ENCODE peak calls at places on chromosomes 16 and 17, in ten cellular contexts. C, T, Y, G, K, F, V, W, O and P are unnamed samples.

GRCh38 chr17:29592850-29593545 is at the start of gene ANKRD13B:
- DNase-seq in C (no peak), T (peak), Y (no peak), G (no peak), K (no peak), F (peak), V (peak), W (no peak), O (peak), P (peak)

GRCh38 chr17:63150994-63151464 is 185.0 kb downstream of the TANC2 start:
- DNase-seq in C (peak), T (peak), Y (peak), G (no peak), K (no peak), F (no peak), V (no peak), W (no peak), O (no peak), P (no peak)

GRCh38 chr16:71230122-71230845 is at the start of gene HYDIN:
- DNase-seq in C (peak), T (peak), Y (peak), G (no peak), K (no peak), F (peak), V (peak), W (peak), O (no peak), P (no peak)

GRCh38 chr17:60149691-60150582 is at the start of gene CA4:
- DNase-seq in C (no peak), T (no peak), Y (no peak), G (no peak), K (no peak), F (no peak), V (no peak), W (peak), O (no peak), P (no peak)

GRCh38 chr17:77487677-77488530 is 347.1 kb downstream of the SEC14L1 start:
- DNase-seq in C (no peak), T (no peak), Y (no peak), G (no peak), K (no peak), F (no peak), V (no peak), W (no peak), O (no peak), P (no peak)

GRCh38 chr16:81443688-81444447 is 740 bp upstream of the CMIP start:
- DNase-seq in C (no peak), T (no peak), Y (no peak), G (no peak), K (no peak), F (peak), V (peak), W (no peak), O (no peak), P (no peak)

GRCh38 chr16:4500283-4500682 is 24.1 kb downstream of the HMOX2 start:
- DNase-seq in C (no peak), T (peak), Y (peak), G (no peak), K (no peak), F (no peak), V (no peak), W (peak), O (no peak), P (no peak)

GRCh38 chr17:47376247-47376646 is 52.5 kb downstream of the EFCAB13 start:
- DNase-seq in C (no peak), T (no peak), Y (no peak), G (no peak), K (no peak), F (no peak), V (no peak), W (no peak), O (no peak), P (no peak)

GRCh38 chr17:3748576-3748975 is 24.9 kb downstream of the HASPIN start:
- DNase-seq in C (no peak), T (no peak), Y (no peak), G (no peak), K (no peak), F (no peak), V (no peak), W (no peak), O (no peak), P (no peak)

GRCh38 chr17:19747829-19748806 is at the start of gene ALDH3A1:
- DNase-seq in C (no peak), T (peak), Y (peak), G (no peak), K (no peak), F (no peak), V (peak), W (peak), O (no peak), P (no peak)

GRCh38 chr16:47008174-47008573 is 34.7 kb upstream of the DNAJA2 start:
- DNase-seq in C (no peak), T (peak), Y (no peak), G (no peak), K (no peak), F (no peak), V (no peak), W (no peak), O (no peak), P (no peak)

GRCh38 chr16:26605872-26606271 is 460.9 kb upstream of the C16orf82 start:
- DNase-seq in C (no peak), T (no peak), Y (no peak), G (no peak), K (no peak), F (no peak), V (no peak), W (no peak), O (no peak), P (no peak)

GRCh38 chr17:69608808-69609494 is 194.5 kb downstream of the MAP2K6 start:
- DNase-seq in C (peak), T (peak), Y (peak), G (no peak), K (peak), F (no peak), V (no peak), W (no peak), O (peak), P (no peak)

GRCh38 chr16:592518-593306 is 2.8 kb downstream of the RAB40C start:
- DNase-seq in C (no peak), T (no peak), Y (peak), G (no peak), K (no peak), F (peak), V (peak), W (no peak), O (peak), P (peak)

GRCh38 chr17:33142703-33143299 is 150.3 kb downstream of the ASIC2 start:
- DNase-seq in C (no peak), T (peak), Y (peak), G (peak), K (no peak), F (no peak), V (peak), W (no peak), O (no peak), P (no peak)

GRCh38 chr17:47949197-47949759 is 7.9 kb downstream of the PNPO start:
- DNase-seq in C (peak), T (peak), Y (peak), G (peak), K (no peak), F (peak), V (peak), W (peak), O (peak), P (peak)

GRCh38 chr16:49649013-49649785 is 206.7 kb downstream of the ZNF423 start:
- DNase-seq in C (no peak), T (peak), Y (no peak), G (no peak), K (no peak), F (no peak), V (no peak), W (no peak), O (no peak), P (no peak)

GRCh38 chr16:88804173-88804551 is 573 bp downstream of the CDT1 start:
- DNase-seq in C (no peak), T (no peak), Y (no peak), G (no peak), K (no peak), F (no peak), V (no peak), W (no peak), O (no peak), P (peak)

GRCh38 chr16:88803264-88803987 is at the start of gene CDT1:
- DNase-seq in C (no peak), T (peak), Y (peak), G (peak), K (no peak), F (peak), V (peak), W (peak), O (peak), P (peak)

GRCh38 chr16:88805887-88806393 is 2.4 kb downstream of the CDT1 start:
- DNase-seq in C (no peak), T (no peak), Y (no peak), G (no peak), K (no peak), F (no peak), V (no peak), W (no peak), O (no peak), P (no peak)

GRCh38 chr16:88805340-88805715 is 1.7 kb downstream of the CDT1 start:
- DNase-seq in C (no peak), T (no peak), Y (no peak), G (no peak), K (no peak), F (no peak), V (no peak), W (no peak), O (no peak), P (no peak)

DNA sequence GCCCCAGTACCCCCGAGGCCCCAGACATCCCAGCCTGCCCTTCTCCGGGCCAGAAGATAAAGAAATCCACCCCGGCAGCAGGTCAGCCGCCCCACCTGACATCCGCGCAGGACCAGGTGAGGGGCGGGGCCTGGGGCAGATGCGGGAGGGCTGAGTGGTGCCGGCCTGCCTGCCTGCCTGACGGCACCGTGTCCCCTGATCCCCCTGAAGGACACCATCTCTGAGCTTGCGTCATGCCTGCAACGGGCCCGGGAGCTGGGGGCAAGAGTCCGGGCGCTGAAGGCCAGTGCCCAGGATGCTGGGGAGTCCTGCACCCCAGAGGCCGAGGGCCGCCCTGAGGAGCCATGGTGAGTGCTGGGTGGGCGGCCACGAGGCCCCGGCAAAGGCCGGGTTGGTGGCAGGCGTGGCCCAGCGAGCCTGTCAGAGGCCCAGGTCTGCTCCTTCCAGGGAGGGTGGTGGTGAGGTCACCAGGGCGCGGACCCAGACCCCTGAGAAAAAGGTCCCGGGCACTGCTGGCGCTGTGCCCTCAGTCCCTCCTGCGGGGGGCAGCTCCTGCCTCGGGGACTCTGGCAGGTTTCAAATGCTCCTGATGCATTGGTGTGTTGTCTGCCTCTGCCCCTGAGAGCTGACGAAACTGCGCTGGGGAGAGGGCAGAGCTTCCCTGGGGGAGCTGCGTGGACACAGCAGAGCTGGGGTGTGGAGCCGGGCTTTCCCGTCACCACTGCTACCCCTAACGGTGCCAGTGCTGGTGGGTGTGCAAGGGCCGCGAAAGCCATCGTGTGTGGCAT is 1.2 kb downstream of the CDT1 start:
- DNase-seq in C (no peak), T (no peak), Y (no peak), G (peak), K (no peak), F (no peak), V (peak), W (peak), O (no peak), P (no peak)
- H3K4me3 ChIP-seq in C (peak), T (peak), Y (peak), G (peak), K (peak), F (no peak), V (peak), W (peak), O (no peak), P (peak)

DNA sequence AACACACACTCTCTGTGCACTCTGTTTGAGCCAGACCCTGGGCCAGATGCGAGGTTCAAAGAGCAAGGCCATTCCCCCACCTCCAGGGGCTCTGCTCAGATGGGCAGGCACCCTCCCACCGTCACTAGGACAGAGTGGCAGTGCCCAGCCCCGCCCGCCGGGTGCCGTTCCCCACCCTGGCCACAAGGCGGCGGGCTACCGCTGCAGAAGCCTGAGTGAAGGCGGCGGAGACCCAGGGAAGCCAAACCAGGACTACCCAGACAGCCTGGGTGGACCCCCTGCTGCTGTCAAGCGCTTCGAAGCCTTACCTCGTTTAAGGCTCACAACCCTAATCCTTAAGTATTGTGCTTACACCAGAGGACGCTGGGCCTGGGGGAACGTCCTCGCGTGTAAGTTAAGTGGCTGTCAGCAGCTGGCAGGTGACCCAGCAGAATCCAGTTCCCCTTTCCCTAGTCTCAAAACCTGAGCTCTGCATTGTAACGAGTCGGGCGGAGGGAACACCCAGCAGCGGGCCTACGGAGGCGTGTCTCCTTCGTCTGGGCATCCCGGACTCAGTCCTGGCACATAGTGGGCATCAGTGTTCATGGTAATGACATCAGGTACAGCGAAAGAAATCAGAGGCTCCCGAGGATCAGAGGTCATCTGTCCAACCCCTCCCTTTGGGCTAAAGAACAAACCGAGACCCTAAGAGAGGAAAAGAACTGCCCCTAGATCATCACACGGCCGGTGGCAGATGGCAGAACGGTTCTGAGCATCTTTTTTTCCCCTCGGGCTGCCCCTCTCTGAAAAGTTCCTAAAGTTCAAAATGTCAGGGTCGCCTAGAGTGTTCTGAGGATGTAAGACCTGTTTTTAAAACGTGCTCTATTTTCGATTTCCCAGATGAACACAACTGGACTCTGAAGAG is 4.4 kb downstream of the ARHGAP27 start:
- DNase-seq in C (no peak), T (peak), Y (peak), G (peak), K (no peak), F (peak), V (peak), W (peak), O (peak), P (peak)
- H3K4me3 ChIP-seq in C (no peak), T (no peak), Y (no peak), G (peak), K (no peak), F (no peak), V (peak), W (no peak), O (no peak), P (no peak)

DNA sequence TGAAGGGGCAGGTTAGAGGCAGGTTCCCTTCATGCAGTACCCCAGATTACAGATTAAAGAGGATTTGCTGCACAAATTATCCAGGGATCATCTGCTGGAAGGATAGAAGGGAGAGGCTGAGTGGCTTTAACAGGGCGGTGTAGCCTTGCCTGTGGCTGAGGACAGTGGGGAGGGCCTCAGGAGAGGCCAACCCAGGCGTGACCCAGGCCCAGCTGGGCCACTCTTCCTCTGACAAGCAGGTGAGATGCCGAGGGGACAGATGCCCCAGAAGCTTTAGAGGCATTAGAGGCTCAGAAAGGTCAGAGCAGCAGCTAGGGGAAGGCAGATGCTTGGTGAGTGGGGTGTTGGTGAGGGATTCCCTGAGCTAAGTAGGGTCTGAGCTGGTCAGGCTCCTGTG is 18.1 kb upstream of the MTMR4 start:
- DNase-seq in C (no peak), T (no peak), Y (no peak), G (no peak), K (no peak), F (no peak), V (no peak), W (no peak), O (no peak), P (no peak)
- H3K4me3 ChIP-seq in C (peak), T (no peak), Y (peak), G (no peak), K (no peak), F (peak), V (no peak), W (peak), O (peak), P (peak)

GRCh38 chr16:57999971-58000705 is at the start of gene ZNF319:
- DNase-seq in C (no peak), T (no peak), Y (peak), G (peak), K (no peak), F (no peak), V (no peak), W (no peak), O (no peak), P (no peak)

GRCh38 chr16:57998484-57998883 is 2.0 kb downstream of the ZNF319 start:
- DNase-seq in C (no peak), T (peak), Y (peak), G (no peak), K (no peak), F (no peak), V (peak), W (no peak), O (no peak), P (no peak)

GRCh38 chr16:57999366-57999970 is 1.0 kb downstream of the ZNF319 start:
- DNase-seq in C (no peak), T (peak), Y (peak), G (peak), K (no peak), F (no peak), V (no peak), W (no peak), O (no peak), P (no peak)

GRCh38 chr16:57997528-57998265 is 2.8 kb downstream of the ZNF319 start:
- DNase-seq in C (no peak), T (no peak), Y (no peak), G (no peak), K (no peak), F (no peak), V (no peak), W (no peak), O (no peak), P (no peak)

DNA sequence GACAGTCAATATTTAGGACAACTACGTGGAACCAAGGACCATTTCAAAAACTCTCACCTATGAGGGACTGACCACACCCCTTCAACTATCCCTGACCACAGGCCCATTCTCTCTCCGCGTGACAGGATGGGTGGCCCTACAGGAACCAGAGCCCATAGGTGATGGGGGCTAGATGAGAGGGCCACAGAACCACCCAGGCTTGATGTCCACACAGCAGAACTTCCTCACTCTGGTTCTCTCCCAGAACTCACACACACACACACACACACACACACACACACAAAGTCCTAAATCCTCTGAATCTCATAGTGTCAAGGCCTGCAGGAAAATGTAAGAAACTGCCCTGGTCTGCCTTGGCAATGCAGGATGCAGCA is 1.5 kb downstream of the ZNF319 start:
- DNase-seq in C (no peak), T (no peak), Y (no peak), G (no peak), K (no peak), F (no peak), V (no peak), W (no peak), O (no peak), P (no peak)
- H3K4me3 ChIP-seq in C (no peak), T (peak), Y (peak), G (no peak), K (peak), F (no peak), V (no peak), W (peak), O (no peak), P (no peak)

GRCh38 chr17:31310877-31311276 is 3.0 kb downstream of the EVI2B start:
- DNase-seq in C (no peak), T (no peak), Y (no peak), G (peak), K (no peak), F (no peak), V (no peak), W (no peak), O (no peak), P (no peak)
- H3K4me3 ChIP-seq in C (no peak), T (no peak), Y (no peak), G (peak), K (no peak), F (no peak), V (no peak), W (no peak), O (no peak), P (no peak)

DNA sequence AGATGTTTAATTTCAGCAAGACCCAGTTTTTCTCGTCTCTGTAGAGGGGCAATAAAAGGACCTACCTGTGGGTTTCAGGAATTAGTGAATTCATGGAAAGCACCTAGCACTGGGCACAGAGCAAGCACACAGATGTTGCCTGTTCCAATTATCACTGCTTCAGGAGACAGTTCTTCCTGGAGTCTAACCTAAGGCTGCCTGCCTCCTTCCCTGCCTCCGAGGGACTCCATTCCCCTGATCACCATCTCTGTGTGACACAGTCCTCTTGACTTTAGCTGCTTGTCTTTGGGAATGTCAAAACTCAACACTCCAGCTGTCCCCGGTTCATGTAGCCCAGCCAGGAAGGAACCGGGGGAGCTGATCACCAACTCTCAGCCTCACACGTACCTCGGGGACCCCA is 474.9 kb downstream of the SLC39A11 start:
- DNase-seq in C (no peak), T (no peak), Y (no peak), G (no peak), K (no peak), F (no peak), V (no peak), W (no peak), O (no peak), P (no peak)
- H3K4me3 ChIP-seq in C (no peak), T (no peak), Y (no peak), G (no peak), K (no peak), F (no peak), V (no peak), W (no peak), O (no peak), P (no peak)

GRCh38 chr17:41737680-41738023 is 3.2 kb upstream of the HAP1 start:
- DNase-seq in C (no peak), T (no peak), Y (no peak), G (no peak), K (no peak), F (no peak), V (no peak), W (no peak), O (no peak), P (no peak)
- H3K4me3 ChIP-seq in C (no peak), T (no peak), Y (no peak), G (no peak), K (no peak), F (no peak), V (no peak), W (no peak), O (no peak), P (no peak)